ENCODE peak calls at places on chromosomes 12 and 14, in nine cellular contexts. E, J, N, I, V, C, S, W and P are unnamed samples.

GRCh38 chr14:52439476-52439875 is 112.8 kb downstream of the TXNDC16 start:
- DNase-seq in C (no peak), J (no peak), S (no peak), N (no peak), W (no peak), E (no peak), V (no peak), I (no peak), P (no peak)

GRCh38 chr12:132399092-132400010 is 70.0 kb upstream of the GALNT9 start:
- DNase-seq in C (no peak), N (no peak), J (peak), V (no peak), E (no peak), S (no peak), I (no peak), W (no peak), P (no peak)

GRCh38 chr12:127191124-127191523 is 1075.8 kb upstream of the TMEM132C start:
- DNase-seq in W (peak), E (no peak), C (no peak), N (no peak), J (no peak), V (no peak), S (no peak), I (no peak), P (peak)

GRCh38 chr14:70642313-70643235 is 858 bp downstream of the TTC9 start:
- DNase-seq in C (no peak), N (no peak), W (no peak), J (no peak), S (peak), I (no peak), V (peak), E (no peak), P (no peak)

GRCh38 chr14:82422186-82422585 is 888.5 kb upstream of the SEL1L start:
- DNase-seq in C (no peak), S (peak), I (no peak), W (no peak), V (no peak), N (no peak), J (no peak), E (no peak), P (no peak)

GRCh38 chr14:77151918-77152588 is 10.5 kb upstream of the ZDHHC22 start:
- DNase-seq in W (no peak), J (no peak), I (no peak), E (no peak), V (peak), N (no peak), S (no peak), C (no peak), P (no peak)

GRCh38 chr12:100593490-100593889 is 20.0 kb downstream of the GAS2L3 start:
- DNase-seq in W (no peak), J (no peak), C (no peak), N (no peak), I (no peak), V (peak), S (no peak), E (no peak), P (no peak)

GRCh38 chr12:124709722-124710656 is 142.6 kb upstream of the NCOR2 start:
- DNase-seq in C (peak), V (no peak), J (no peak), N (no peak), S (peak), E (no peak), W (no peak), I (peak), P (no peak)

GRCh38 chr12:76268267-76268666 is 79.9 kb downstream of the BBS10 start:
- DNase-seq in S (no peak), N (no peak), V (no peak), C (no peak), E (no peak), W (no peak), I (no peak), J (no peak), P (no peak)

GRCh38 chr12:101207086-101207780 is 2.8 kb downstream of the SLC5A8 start:
- DNase-seq in V (no peak), I (no peak), E (no peak), C (no peak), J (no peak), N (no peak), W (no peak), S (peak), P (no peak)

GRCh38 chr14:42480235-42480634 is 873.6 kb downstream of the LRFN5 start:
- DNase-seq in W (no peak), I (no peak), N (no peak), J (no peak), V (no peak), C (no peak), S (no peak), E (no peak), P (no peak)

DNA sequence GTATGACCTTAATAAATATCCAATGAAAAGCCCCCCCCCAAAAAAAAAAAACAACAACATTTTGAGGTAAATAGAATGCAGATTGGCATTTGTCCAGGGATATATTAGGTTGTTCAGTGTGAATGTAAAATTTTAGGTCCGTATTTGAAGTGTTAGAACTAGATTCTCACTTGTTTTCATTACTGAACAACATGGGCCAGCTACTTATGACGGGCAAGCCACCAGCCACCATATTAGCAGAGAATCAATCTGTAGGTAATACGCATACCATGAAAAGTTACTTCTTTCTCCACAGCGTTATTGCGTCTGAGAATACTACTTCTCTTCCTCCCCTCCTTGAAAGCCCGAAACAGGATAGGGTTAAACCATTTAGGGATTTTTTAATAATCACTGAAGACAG is 5.4 kb downstream of the FLRT2 start:
- DNase-seq in N (no peak), E (no peak), C (no peak), I (no peak), V (peak), W (no peak), S (no peak), J (no peak), P (no peak)
- H3K4me3 ChIP-seq in N (no peak), E (peak), C (peak), I (peak), V (peak), W (peak), S (peak), J (peak), P (no peak)

GRCh38 chr12:95724767-95725166 is 65.8 kb downstream of the NTN4 start:
- DNase-seq in W (no peak), V (no peak), S (no peak), E (no peak), C (no peak), J (no peak), I (no peak), N (no peak), P (no peak)

GRCh38 chr12:95723693-95724384 is 66.7 kb downstream of the NTN4 start:
- DNase-seq in V (no peak), I (no peak), S (no peak), J (no peak), E (no peak), N (no peak), C (no peak), W (peak), P (no peak)

GRCh38 chr12:95718001-95718400 is 72.6 kb downstream of the NTN4 start:
- DNase-seq in N (no peak), W (no peak), E (no peak), J (no peak), C (no peak), V (peak), S (no peak), I (no peak), P (no peak)

GRCh38 chr12:95718772-95719171 is 71.8 kb downstream of the NTN4 start:
- DNase-seq in J (no peak), C (no peak), W (no peak), V (no peak), S (no peak), I (no peak), N (no peak), E (no peak), P (no peak)

DNA sequence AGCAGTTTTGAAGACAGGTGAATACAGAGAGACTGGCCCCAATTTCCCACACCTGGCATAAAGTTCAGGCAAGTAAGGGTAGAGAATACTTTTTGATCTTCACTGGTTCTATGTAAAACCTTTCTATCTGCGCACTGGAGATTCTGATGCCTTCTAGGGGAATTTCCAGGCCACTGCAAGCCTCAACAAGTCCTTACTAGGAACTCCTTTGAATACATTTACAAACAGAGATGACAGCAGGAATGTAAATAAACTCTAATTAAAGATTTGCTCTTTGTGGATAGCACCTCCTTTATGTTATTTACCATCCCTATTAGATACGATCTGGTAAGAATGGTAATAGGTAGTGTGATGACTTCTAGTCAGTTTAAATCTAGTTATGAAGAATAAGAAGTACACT is 69.2 kb downstream of the NTN4 start:
- DNase-seq in S (no peak), W (no peak), J (no peak), N (no peak), V (no peak), C (no peak), E (no peak), I (no peak), P (no peak)
- TF ChIP-seq CTCF in S (no peak), W (no peak), J (peak), N (peak), V (peak), C (no peak), E (no peak), I (peak), P (peak)

GRCh38 chr14:68888883-68889282 is 90.2 kb downstream of the ACTN1 start:
- DNase-seq in W (no peak), S (no peak), I (no peak), E (no peak), N (no peak), C (no peak), J (no peak), V (no peak), P (no peak)

GRCh38 chr14:68888025-68888850 is 90.9 kb downstream of the ACTN1 start:
- DNase-seq in I (no peak), E (no peak), S (no peak), W (no peak), V (no peak), N (no peak), C (no peak), J (peak), P (peak)

GRCh38 chr14:68892961-68893360 is 86.1 kb downstream of the ACTN1 start:
- DNase-seq in W (no peak), I (no peak), E (no peak), V (no peak), N (no peak), J (no peak), C (no peak), S (no peak), P (no peak)

GRCh38 chr14:68891851-68892660 is 87.0 kb downstream of the ACTN1 start:
- DNase-seq in V (no peak), E (no peak), C (no peak), W (no peak), S (no peak), I (no peak), J (no peak), N (no peak), P (no peak)

DNA sequence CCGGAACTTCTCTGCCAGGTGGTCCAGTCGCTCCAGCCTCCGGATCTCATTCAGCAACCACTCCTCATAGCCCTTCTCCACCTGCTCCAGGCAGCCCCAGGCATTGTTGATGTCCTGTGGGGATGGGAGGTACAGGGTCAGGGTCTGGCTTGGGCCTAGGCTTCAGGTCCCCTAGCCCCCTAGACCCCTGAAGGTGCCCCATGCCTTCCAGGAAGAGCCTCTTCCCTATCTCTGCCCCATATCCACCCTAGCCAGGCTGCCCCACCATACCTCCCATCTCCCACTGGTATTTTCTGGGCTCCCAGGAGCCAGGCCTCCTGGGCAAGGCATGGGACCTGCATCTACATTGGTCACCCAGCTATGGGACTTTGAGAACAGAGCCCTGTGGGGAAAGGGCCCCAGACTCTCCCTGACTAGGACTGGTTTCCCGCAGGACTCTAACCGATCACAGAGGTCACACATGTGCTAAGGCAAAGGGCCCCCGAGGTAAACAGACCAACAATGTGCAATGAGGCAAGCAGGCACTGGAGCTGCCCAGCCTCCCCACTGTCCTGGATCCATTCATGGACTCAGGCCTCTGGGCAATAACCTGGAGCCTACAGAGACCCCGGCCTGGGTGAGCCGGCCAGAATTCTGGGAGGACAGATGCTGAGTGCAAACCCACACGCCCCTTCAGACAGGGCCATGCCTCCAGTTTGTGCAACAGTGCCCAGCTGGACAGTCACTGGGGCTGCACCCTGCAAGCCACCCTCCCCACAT is 88.8 kb downstream of the ACTN1 start:
- DNase-seq in C (no peak), S (no peak), J (no peak), V (no peak), E (no peak), W (no peak), N (no peak), I (no peak), P (no peak)
- H3K4me3 ChIP-seq in C (no peak), S (no peak), J (no peak), V (no peak), E (no peak), W (no peak), N (no peak), I (no peak), P (no peak)

DNA sequence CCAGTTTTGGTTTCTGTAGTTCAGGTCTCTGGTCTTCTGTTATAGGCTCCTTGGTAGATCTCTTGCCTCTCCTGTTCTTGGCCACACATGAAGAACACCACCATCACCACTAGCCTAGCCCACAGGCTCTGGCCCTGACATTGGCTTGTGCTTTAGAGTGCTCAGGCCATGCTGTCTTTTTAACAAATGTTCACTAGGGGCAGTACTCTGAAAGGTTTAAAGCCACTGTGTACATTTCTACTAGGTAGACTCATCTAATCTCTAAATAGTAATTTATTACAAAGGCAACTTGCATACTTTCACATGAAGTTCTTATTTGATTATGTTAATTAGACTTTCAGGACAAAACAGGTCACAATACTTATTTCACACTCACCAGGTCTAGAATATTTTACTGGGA is 38.3 kb downstream of the PDE6H start:
- DNase-seq in N (no peak), W (no peak), S (no peak), C (no peak), J (no peak), V (no peak), E (no peak), I (no peak), P (no peak)
- TF ChIP-seq CTCF in N (peak), W (no peak), S (no peak), C (no peak), J (no peak), V (no peak), E (no peak), I (no peak), P (peak)

DNA sequence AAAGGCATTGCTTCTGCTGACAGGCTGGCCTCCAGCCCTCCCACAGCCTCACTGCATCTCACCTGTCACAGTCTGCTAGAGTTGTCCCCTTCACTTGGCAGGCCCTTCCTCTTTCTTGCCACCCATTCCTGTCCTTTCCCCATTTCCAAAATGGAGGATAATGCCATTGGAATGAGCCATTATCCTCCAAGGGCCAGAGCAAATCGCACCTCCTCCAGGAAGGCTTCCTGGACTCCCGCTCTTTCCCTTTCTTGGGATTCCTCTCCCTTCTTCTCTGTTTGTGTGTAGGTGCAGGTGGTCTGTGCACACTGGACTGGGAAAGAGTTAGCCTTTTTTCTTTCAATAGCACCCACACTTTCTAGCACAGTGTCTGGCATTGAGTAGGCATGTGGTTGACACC is 3.8 kb downstream of the KRT82 start:
- DNase-seq in S (no peak), W (no peak), E (no peak), N (no peak), I (no peak), J (no peak), C (no peak), V (no peak), P (no peak)
- H3K4me3 ChIP-seq in S (no peak), W (no peak), E (no peak), N (no peak), I (no peak), J (no peak), C (no peak), V (no peak), P (no peak)

GRCh38 chr14:55441286-55441685 is 870 bp upstream of the TBPL2 start:
- DNase-seq in J (no peak), N (no peak), E (no peak), W (no peak), I (no peak), S (no peak), C (no peak), V (no peak), P (no peak)

GRCh38 chr14:55440385-55440784 is at the start of gene TBPL2:
- DNase-seq in J (no peak), E (no peak), S (peak), V (no peak), C (no peak), N (no peak), W (no peak), I (no peak), P (no peak)

GRCh38 chr14:55436530-55436929 is 3.9 kb downstream of the TBPL2 start:
- DNase-seq in W (no peak), C (no peak), J (no peak), E (no peak), N (no peak), S (no peak), V (no peak), I (no peak), P (no peak)

GRCh38 chr14:55434805-55435174 is 5.6 kb downstream of the TBPL2 start:
- DNase-seq in J (no peak), S (no peak), I (no peak), N (no peak), W (no peak), V (no peak), C (no peak), E (no peak), P (no peak)

DNA sequence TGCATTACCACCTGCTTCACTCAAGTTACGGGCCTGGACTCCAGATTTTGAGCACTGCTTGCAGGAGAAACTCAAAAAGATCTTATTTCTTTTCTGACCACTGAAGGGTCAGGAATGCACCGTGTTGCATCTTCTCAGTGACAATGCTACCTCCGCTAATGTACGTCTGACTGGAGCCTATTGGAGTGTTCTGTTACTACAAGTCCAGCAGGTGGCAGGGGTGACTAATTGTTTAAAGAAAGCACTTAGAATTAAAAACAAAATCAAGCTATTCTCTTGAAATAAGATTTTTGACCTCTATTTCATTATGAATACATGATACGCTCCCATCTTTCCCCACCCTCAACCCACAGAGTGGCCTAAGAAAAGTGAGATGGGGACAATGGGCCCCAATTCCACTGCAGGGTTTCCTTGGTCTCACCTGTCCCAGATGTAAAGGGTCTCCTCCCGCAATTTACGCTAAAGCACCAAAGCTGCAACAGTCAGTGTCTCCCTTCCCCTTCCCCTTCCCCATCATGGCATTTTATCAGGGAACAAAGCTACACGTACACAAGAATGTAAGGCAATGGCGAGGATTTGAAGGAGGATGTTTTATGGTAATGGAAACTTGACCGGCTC is 2.2 kb downstream of the TBPL2 start:
- DNase-seq in N (no peak), S (peak), J (no peak), W (no peak), C (peak), I (peak), V (peak), E (no peak), P (no peak)
- TF ChIP-seq CTCF in N (peak), S (peak), J (peak), W (peak), C (no peak), I (peak), V (peak), E (peak), P (peak)

GRCh38 chr12:122851820-122852219 is 16.6 kb downstream of the HIP1R start:
- DNase-seq in C (no peak), E (peak), S (peak), J (no peak), W (no peak), N (no peak), I (peak), V (peak), P (no peak)
- H3K4me3 ChIP-seq in C (no peak), E (no peak), S (no peak), J (no peak), W (no peak), N (no peak), I (no peak), V (no peak), P (no peak)

GRCh38 chr14:90293766-90294471 is 37.6 kb downstream of the PSMC1 start:
- DNase-seq in J (no peak), E (no peak), S (no peak), C (no peak), V (no peak), N (no peak), W (no peak), I (no peak), P (no peak)
- TF ChIP-seq CTCF in J (no peak), E (no peak), S (no peak), C (no peak), V (no peak), N (no peak), W (no peak), I (peak), P (peak)